ENCODE peak calls at places on chromosomes 16 and 17, in four cellular contexts. C is adrenal gland, J is ecto neural progenitor cell, Y is H54. T is an unnamed sample.

GRCh38 chr17:17453088-17453487 is 23.7 kb upstream of the MED9 start:
- DNase-seq in C (no peak), J (no peak), Y (no peak), T (no peak)

GRCh38 chr16:24646646-24646995 is 82.8 kb upstream of the TNRC6A start:
- DNase-seq in C (no peak), J (no peak), Y (no peak), T (no peak)

GRCh38 chr17:33015716-33016346 is 24.2 kb downstream of the SPACA3 start:
- DNase-seq in C (no peak), J (no peak), Y (no peak), T (no peak)

GRCh38 chr16:72203401-72203800 is 31.4 kb upstream of the PMFBP1 start:
- DNase-seq in C (peak), J (no peak), Y (peak), T (no peak)

GRCh38 chr17:55926276-55926995 is 175.6 kb downstream of the PCTP start:
- DNase-seq in C (no peak), J (no peak), Y (no peak), T (no peak)

GRCh38 chr17:80220709-80221215 is 535 bp downstream of the SLC26A11 start:
- DNase-seq in C (peak), J (no peak), Y (no peak), T (no peak)

GRCh38 chr17:48596000-48596734 is 2.6 kb upstream of the HOXB5 start:
- DNase-seq in C (no peak), J (no peak), Y (no peak), T (no peak)

GRCh38 chr17:82402865-82403264 is 15.3 kb upstream of the HEXD start:
- DNase-seq in C (no peak), J (no peak), Y (no peak), T (no peak)

GRCh38 chr17:4895676-4896331 is 3.5 kb upstream of the C17orf107 start:
- DNase-seq in C (no peak), J (no peak), Y (no peak), T (no peak)

GRCh38 chr17:7351665-7352558 is at the start of gene KCTD11:
- DNase-seq in C (peak), J (peak), Y (peak), T (no peak)

GRCh38 chr17:56754523-56755208 is 79.1 kb downstream of the C17orf67 start:
- DNase-seq in C (no peak), J (no peak), Y (peak), T (no peak)

GRCh38 chr17:19958023-19958422 is 19.6 kb downstream of the AKAP10 start:
- DNase-seq in C (peak), J (no peak), Y (peak), T (no peak)

GRCh38 chr17:30273373-30273772 is 18.4 kb downstream of the BLMH start:
- DNase-seq in C (no peak), J (no peak), Y (no peak), T (no peak)

GRCh38 chr17:17300624-17301568 is 2.3 kb upstream of the NT5M start:
- DNase-seq in C (peak), J (peak), Y (peak), T (no peak)

GRCh38 chr16:88334517-88335149 is 48.1 kb upstream of the ZNF469 start:
- DNase-seq in C (no peak), J (no peak), Y (no peak), T (no peak)